ENCODE peak calls at places on chromosomes 11 and 22, in ten cellular contexts. J is activated CD8-positive, alpha-beta memory T cell treated with anti-CD3 and anti-CD28 coated beads for 1 hour; B is activated CD4-positive, alpha-beta T cell treated with anti-CD3 and anti-CD28 coated beads, Interleukin-2, amount 50 U/mL, for 1 hour; U is AG08395; W is thyroid gland; I is WTC11; H is skeletal muscle cell; S is nephron progenitor cell; O is HT-29; Y is NCI-H524. N is an unnamed sample.

GRCh38 chr22:46028069-46028991 is 51.4 kb upstream of the WNT7B start:
- DNase-seq in I (peak), Y (no peak), J (no peak), U (no peak), W (no peak), B (no peak), H (no peak), S (no peak), O (no peak), N (no peak)

GRCh38 chr11:102802341-102802740 is 4.4 kb upstream of the MMP1 start:
- DNase-seq in H (peak), W (no peak), U (peak), B (no peak), S (no peak), Y (no peak), J (no peak), I (no peak), O (no peak), N (no peak)

GRCh38 chr11:100849914-100850235 is 162.8 kb downstream of the ARHGAP42 start:
- DNase-seq in S (no peak), J (no peak), H (no peak), U (no peak), O (no peak), Y (no peak), W (no peak), I (no peak), B (no peak), N (no peak)

GRCh38 chr11:83601201-83601992 is 315.2 kb upstream of the CCDC90B start:
- DNase-seq in O (no peak), U (no peak), H (no peak), W (no peak), I (no peak), B (no peak), S (no peak), Y (no peak), J (no peak), N (no peak)

GRCh38 chr11:40280161-40281054 is 1179.0 kb downstream of the LRRC4C start:
- DNase-seq in O (no peak), S (no peak), I (no peak), J (no peak), B (no peak), W (no peak), Y (no peak), H (no peak), U (no peak), N (no peak)

GRCh38 chr11:14789879-14790484 is 102.0 kb downstream of the CYP2R1 start:
- DNase-seq in J (no peak), O (peak), U (no peak), I (no peak), Y (no peak), W (no peak), S (no peak), B (no peak), H (no peak), N (peak)

GRCh38 chr11:65915821-65916251 is 3.0 kb downstream of the C11orf68 start:
- DNase-seq in W (no peak), U (peak), S (no peak), O (peak), J (no peak), H (peak), Y (no peak), I (no peak), B (no peak), N (peak)

GRCh38 chr11:126188332-126189108 is 22.9 kb downstream of the RPUSD4 start:
- DNase-seq in I (no peak), S (no peak), O (no peak), H (no peak), J (no peak), B (no peak), Y (no peak), U (no peak), W (no peak), N (no peak)

GRCh38 chr11:114604886-114605285 is 9.3 kb upstream of the NXPE4 start:
- DNase-seq in O (no peak), W (no peak), J (no peak), B (no peak), H (no peak), S (no peak), Y (no peak), I (no peak), U (no peak), N (no peak)

GRCh38 chr11:8383227-8383626 is 119.5 kb upstream of the LMO1 start:
- DNase-seq in Y (no peak), J (no peak), H (no peak), S (no peak), O (no peak), W (no peak), I (no peak), B (no peak), U (no peak), N (no peak)

GRCh38 chr11:33227578-33228261 is 29.5 kb upstream of the HIPK3 start:
- DNase-seq in H (peak), Y (no peak), W (no peak), J (no peak), O (no peak), I (no peak), B (no peak), S (no peak), U (peak), N (no peak)

GRCh38 chr11:1271002-1271401 is 38.4 kb downstream of the TOLLIP start:
- DNase-seq in Y (no peak), O (no peak), I (no peak), S (no peak), U (no peak), W (peak), B (no peak), H (no peak), J (no peak), N (no peak)

GRCh38 chr11:61642162-61642561 is 38.0 kb upstream of the DAGLA start:
- DNase-seq in O (no peak), I (no peak), B (no peak), W (no peak), U (no peak), S (no peak), J (no peak), H (no peak), Y (no peak), N (no peak)

GRCh38 chr11:85955531-85955930 is 100.3 kb downstream of the CCDC83 start:
- DNase-seq in B (no peak), I (no peak), H (peak), J (no peak), O (no peak), S (no peak), Y (no peak), U (peak), W (no peak), N (no peak)

GRCh38 chr11:65432686-65433582 is 10.3 kb downstream of the NEAT1 start:
- DNase-seq in S (no peak), U (no peak), O (peak), Y (peak), H (no peak), B (no peak), I (no peak), J (no peak), W (no peak), N (no peak)

GRCh38 chr11:1196516-1197391 is 26.1 kb upstream of the MUC5B start:
- DNase-seq in Y (no peak), I (peak), B (no peak), S (no peak), H (no peak), U (no peak), W (peak), O (no peak), J (no peak), N (no peak)

GRCh38 chr11:132631956-132632355 is 900.3 kb downstream of the OPCML start:
- DNase-seq in B (no peak), U (peak), W (no peak), H (no peak), S (no peak), I (no peak), O (no peak), Y (no peak), J (no peak), N (no peak)

GRCh38 chr22:49715450-49715849 is 112.2 kb downstream of the BRD1 start:
- DNase-seq in H (no peak), U (no peak), J (no peak), W (no peak), S (no peak), I (no peak), B (no peak), Y (no peak), O (no peak), N (no peak)

GRCh38 chr11:82927264-82927880 is 25.8 kb downstream of the DDIAS start:
- DNase-seq in Y (peak), S (peak), U (peak), I (no peak), O (peak), J (no peak), B (peak), H (peak), W (no peak), N (peak)

GRCh38 chr22:31566484-31566883 is 70.1 kb downstream of the SFI1 start:
- DNase-seq in W (no peak), O (no peak), J (no peak), B (no peak), U (no peak), Y (no peak), I (no peak), H (no peak), S (no peak), N (no peak)

GRCh38 chr11:91158297-91158696 is 935.4 kb upstream of the CHORDC1 start:
- DNase-seq in O (no peak), S (no peak), Y (no peak), H (no peak), W (no peak), B (no peak), U (no peak), J (no peak), I (no peak), N (no peak)

GRCh38 chr11:28606930-28607329 is 498.7 kb downstream of the METTL15 start:
- DNase-seq in J (no peak), W (no peak), U (peak), Y (no peak), O (peak), I (peak), B (no peak), S (no peak), H (no peak), N (no peak)

GRCh38 chr11:91819743-91820142 is 404.9 kb upstream of the FAT3 start:
- DNase-seq in H (no peak), W (no peak), J (no peak), O (no peak), I (no peak), S (no peak), Y (peak), B (no peak), U (no peak), N (no peak)

GRCh38 chr11:119551726-119552510 is 128.9 kb upstream of the THY1 start:
- DNase-seq in B (no peak), O (no peak), I (no peak), J (no peak), W (no peak), U (peak), Y (no peak), S (no peak), H (no peak), N (no peak)

GRCh38 chr11:93648168-93648567 is 13.3 kb upstream of the CEP295 start:
- DNase-seq in J (no peak), U (no peak), H (no peak), O (peak), B (no peak), W (no peak), I (no peak), S (no peak), Y (no peak), N (no peak)

GRCh38 chr22:20080445-20080775 is 369 bp downstream of the DGCR8 start:
- DNase-seq in U (peak), B (peak), I (peak), H (no peak), W (peak), J (peak), S (peak), O (peak), Y (peak), N (peak)

GRCh38 chr22:17483670-17484372 is 79.5 kb upstream of the SLC25A18 start:
- DNase-seq in I (no peak), J (no peak), U (no peak), O (no peak), Y (no peak), H (no peak), S (no peak), W (no peak), B (no peak), N (no peak)

GRCh38 chr11:19872526-19873135 is 160.0 kb downstream of the NAV2 start:
- DNase-seq in S (no peak), O (no peak), U (no peak), I (peak), H (no peak), W (no peak), B (no peak), J (no peak), Y (peak), N (no peak)

N was measured in LoVo.